ENCODE peak calls at places on chromosome 22, in seven cellular contexts. One of them, this sample, is unnamed.
A peak's percentile ranks its signal among the peaks of the same experiment; 100 is the strongest.

GRCh38 chr22:41681616-41682015 is 7.1 kb downstream of the SNU13 start:
- DNase-seq in iPS DF 6.9: no peak
- DNase-seq in cardiac muscle cell: no peak
- DNase-seq in heart right ventricle: no peak
- DNase-seq in GM23338: no peak
- DNase-seq in HL-60: no peak
- DNase-seq in CD8-positive, alpha-beta memory T cell: no peak
- DNase-seq in this sample: no peak

GRCh38 chr22:41825376-41825775 is 7.5 kb upstream of the SREBF2 start:
- DNase-seq in iPS DF 6.9: no peak
- DNase-seq in cardiac muscle cell: no peak
- DNase-seq in heart right ventricle: no peak
- DNase-seq in GM23338: no peak
- DNase-seq in HL-60: no peak
- DNase-seq in CD8-positive, alpha-beta memory T cell: no peak
- DNase-seq in this sample: no peak

GRCh38 chr22:42270178-42270511 is 308 bp downstream of the TCF20 start:
- DNase-seq in iPS DF 6.9: no peak
- DNase-seq in cardiac muscle cell: no peak
- DNase-seq in heart right ventricle: peak; percentile 26
- DNase-seq in GM23338: peak; percentile 70
- DNase-seq in HL-60: no peak
- DNase-seq in CD8-positive, alpha-beta memory T cell: no peak
- DNase-seq in this sample: no peak

GRCh38 chr22:19932367-19933206 is 9.0 kb upstream of the COMT start:
- DNase-seq in iPS DF 6.9: no peak
- DNase-seq in cardiac muscle cell: no peak
- DNase-seq in heart right ventricle: no peak
- DNase-seq in GM23338: no peak
- DNase-seq in HL-60: peak; percentile 16
- DNase-seq in CD8-positive, alpha-beta memory T cell: no peak
- DNase-seq in this sample: no peak

GRCh38 chr22:39967103-39967829 is 7.1 kb downstream of the TMA7B start:
- DNase-seq in iPS DF 6.9: no peak
- DNase-seq in cardiac muscle cell: no peak
- DNase-seq in heart right ventricle: no peak
- DNase-seq in GM23338: no peak
- DNase-seq in HL-60: no peak
- DNase-seq in CD8-positive, alpha-beta memory T cell: no peak
- DNase-seq in this sample: no peak

GRCh38 chr22:30187726-30188407 is 58.7 kb downstream of the LIF start:
- DNase-seq in iPS DF 6.9: no peak
- DNase-seq in cardiac muscle cell: no peak
- DNase-seq in heart right ventricle: no peak
- DNase-seq in GM23338: no peak
- DNase-seq in HL-60: no peak
- DNase-seq in CD8-positive, alpha-beta memory T cell: no peak
- DNase-seq in this sample: no peak

GRCh38 chr22:29359469-29359868 is 28.9 kb downstream of the AP1B1 start:
- DNase-seq in iPS DF 6.9: peak; percentile 20
- DNase-seq in cardiac muscle cell: peak; percentile 89
- DNase-seq in heart right ventricle: peak; percentile 66
- DNase-seq in GM23338: peak; percentile 77
- DNase-seq in HL-60: peak; percentile 14
- DNase-seq in CD8-positive, alpha-beta memory T cell: no peak
- DNase-seq in this sample: no peak

GRCh38 chr22:21646608-21647590 is 4.8 kb downstream of the SDF2L1 start:
- DNase-seq in iPS DF 6.9: no peak
- DNase-seq in cardiac muscle cell: peak; percentile 89
- DNase-seq in heart right ventricle: peak; percentile 56
- DNase-seq in GM23338: peak; percentile 94
- DNase-seq in HL-60: peak; percentile 82
- DNase-seq in CD8-positive, alpha-beta memory T cell: peak; percentile 76
- DNase-seq in this sample: peak; percentile 69

GRCh38 chr22:30943368-30943767 is 25.2 kb downstream of the MORC2 start:
- DNase-seq in iPS DF 6.9: no peak
- DNase-seq in cardiac muscle cell: no peak
- DNase-seq in heart right ventricle: no peak
- DNase-seq in GM23338: no peak
- DNase-seq in HL-60: peak; percentile 9
- DNase-seq in CD8-positive, alpha-beta memory T cell: peak; percentile 81
- DNase-seq in this sample: peak; percentile 46

GRCh38 chr22:31947296-31947695 is 3.0 kb downstream of the YWHAH start:
- DNase-seq in iPS DF 6.9: no peak
- DNase-seq in cardiac muscle cell: no peak
- DNase-seq in heart right ventricle: no peak
- DNase-seq in GM23338: no peak
- DNase-seq in HL-60: peak; percentile 60
- DNase-seq in CD8-positive, alpha-beta memory T cell: peak; percentile 34
- DNase-seq in this sample: peak; percentile 48

GRCh38 chr22:49017769-49018330 is 809.8 kb downstream of the BRD1 start:
- DNase-seq in iPS DF 6.9: no peak
- DNase-seq in cardiac muscle cell: no peak
- DNase-seq in heart right ventricle: no peak
- DNase-seq in GM23338: no peak
- DNase-seq in HL-60: no peak
- DNase-seq in CD8-positive, alpha-beta memory T cell: no peak
- DNase-seq in this sample: no peak

GRCh38 chr22:33807465-33807864 is 112.8 kb downstream of the LARGE1 start:
- DNase-seq in iPS DF 6.9: no peak
- DNase-seq in cardiac muscle cell: no peak
- DNase-seq in heart right ventricle: no peak
- DNase-seq in GM23338: no peak
- DNase-seq in HL-60: no peak
- DNase-seq in CD8-positive, alpha-beta memory T cell: no peak
- DNase-seq in this sample: no peak

GRCh38 chr22:38504731-38505594 is 1.1 kb downstream of the DDX17 start:
- DNase-seq in iPS DF 6.9: no peak
- DNase-seq in cardiac muscle cell: peak; percentile 32
- DNase-seq in heart right ventricle: peak; percentile 47
- DNase-seq in GM23338: peak; percentile 53
- DNase-seq in HL-60: peak; percentile 76
- DNase-seq in CD8-positive, alpha-beta memory T cell: peak; percentile 51
- DNase-seq in this sample: peak; percentile 34

GRCh38 chr22:31922593-31922992 is 21.7 kb upstream of the YWHAH start:
- DNase-seq in iPS DF 6.9: no peak
- DNase-seq in cardiac muscle cell: no peak
- DNase-seq in heart right ventricle: no peak
- DNase-seq in GM23338: no peak
- DNase-seq in HL-60: peak; percentile 29
- DNase-seq in CD8-positive, alpha-beta memory T cell: no peak
- DNase-seq in this sample: no peak

GRCh38 chr22:30196867-30197336 is 49.7 kb downstream of the LIF start:
- DNase-seq in iPS DF 6.9: no peak
- DNase-seq in cardiac muscle cell: no peak
- DNase-seq in heart right ventricle: no peak
- DNase-seq in GM23338: peak; percentile 73
- DNase-seq in HL-60: no peak
- DNase-seq in CD8-positive, alpha-beta memory T cell: no peak
- DNase-seq in this sample: no peak

GRCh38 chr22:50507421-50507990 is at the start of gene LMF2:
- DNase-seq in iPS DF 6.9: no peak
- DNase-seq in cardiac muscle cell: peak; percentile 98
- DNase-seq in heart right ventricle: peak; percentile 94
- DNase-seq in GM23338: peak; percentile 83
- DNase-seq in HL-60: peak; percentile 85
- DNase-seq in CD8-positive, alpha-beta memory T cell: peak; percentile 87
- DNase-seq in this sample: peak; percentile 90

GRCh38 chr22:39208013-39208680 is 36.6 kb downstream of the PDGFB start:
- DNase-seq in iPS DF 6.9: no peak
- DNase-seq in cardiac muscle cell: no peak
- DNase-seq in heart right ventricle: no peak
- DNase-seq in GM23338: no peak
- DNase-seq in HL-60: no peak
- DNase-seq in CD8-positive, alpha-beta memory T cell: no peak
- DNase-seq in this sample: no peak

GRCh38 chr22:39471421-39472141 is 14.8 kb downstream of the MGAT3 start:
- DNase-seq in iPS DF 6.9: no peak
- DNase-seq in cardiac muscle cell: peak; percentile 46
- DNase-seq in heart right ventricle: peak; percentile 59
- DNase-seq in GM23338: no peak
- DNase-seq in HL-60: peak; percentile 73
- DNase-seq in CD8-positive, alpha-beta memory T cell: peak; percentile 18
- DNase-seq in this sample: no peak

GRCh38 chr22:38262051-38262795 is 10.6 kb downstream of the TMEM184B start:
- DNase-seq in iPS DF 6.9: no peak
- DNase-seq in cardiac muscle cell: peak; percentile 68
- DNase-seq in heart right ventricle: peak; percentile 69
- DNase-seq in GM23338: peak; percentile 85
- DNase-seq in HL-60: peak; percentile 57
- DNase-seq in CD8-positive, alpha-beta memory T cell: no peak
- DNase-seq in this sample: peak; percentile 36

GRCh38 chr22:41565403-41566054 is 4.7 kb downstream of the CSDC2 start:
- DNase-seq in iPS DF 6.9: no peak
- DNase-seq in cardiac muscle cell: no peak
- DNase-seq in heart right ventricle: no peak
- DNase-seq in GM23338: no peak
- DNase-seq in HL-60: no peak
- DNase-seq in CD8-positive, alpha-beta memory T cell: no peak
- DNase-seq in this sample: no peak

GRCh38 chr22:40210814-40211213 is 33.1 kb downstream of the TNRC6B start:
- DNase-seq in iPS DF 6.9: no peak
- DNase-seq in cardiac muscle cell: no peak
- DNase-seq in heart right ventricle: no peak
- DNase-seq in GM23338: no peak
- DNase-seq in HL-60: peak; percentile 36
- DNase-seq in CD8-positive, alpha-beta memory T cell: no peak
- DNase-seq in this sample: no peak

GRCh38 chr22:46515208-46516111 is 22.0 kb downstream of the CELSR1 start:
- DNase-seq in iPS DF 6.9: no peak
- DNase-seq in cardiac muscle cell: no peak
- DNase-seq in heart right ventricle: no peak
- DNase-seq in GM23338: no peak
- DNase-seq in HL-60: no peak
- DNase-seq in CD8-positive, alpha-beta memory T cell: no peak
- DNase-seq in this sample: no peak

GRCh38 chr22:46512683-46513082 is 24.7 kb downstream of the CELSR1 start:
- DNase-seq in iPS DF 6.9: no peak
- DNase-seq in cardiac muscle cell: no peak
- DNase-seq in heart right ventricle: no peak
- DNase-seq in GM23338: no peak
- DNase-seq in HL-60: no peak
- DNase-seq in CD8-positive, alpha-beta memory T cell: no peak
- DNase-seq in this sample: no peak

GRCh38 chr22:46516638-46517037 is 20.8 kb downstream of the CELSR1 start:
- DNase-seq in iPS DF 6.9: no peak
- DNase-seq in cardiac muscle cell: no peak
- DNase-seq in heart right ventricle: no peak
- DNase-seq in GM23338: no peak
- DNase-seq in HL-60: no peak
- DNase-seq in CD8-positive, alpha-beta memory T cell: no peak
- DNase-seq in this sample: no peak

GRCh38 chr22:46513908-46514550 is 23.4 kb downstream of the CELSR1 start:
- DNase-seq in iPS DF 6.9: no peak
- DNase-seq in cardiac muscle cell: no peak
- DNase-seq in heart right ventricle: no peak
- DNase-seq in GM23338: no peak
- DNase-seq in HL-60: no peak
- DNase-seq in CD8-positive, alpha-beta memory T cell: no peak
- DNase-seq in this sample: no peak

GRCh38 chr22:46514592-46515207 is 22.7 kb downstream of the CELSR1 start:
- DNase-seq in iPS DF 6.9: no peak
- DNase-seq in cardiac muscle cell: no peak
- DNase-seq in heart right ventricle: no peak
- DNase-seq in GM23338: no peak
- DNase-seq in HL-60: no peak
- DNase-seq in CD8-positive, alpha-beta memory T cell: no peak
- DNase-seq in this sample: no peak
- H3K4me3 ChIP-seq in iPS DF 6.9: no peak overlapping the region
- H3K4me3 ChIP-seq in cardiac muscle cell: no peak overlapping the region
- H3K4me3 ChIP-seq in heart right ventricle: no peak overlapping the region
- H3K4me3 ChIP-seq in GM23338: no peak overlapping the region
- H3K4me3 ChIP-seq in HL-60: no peak overlapping the region
- H3K4me3 ChIP-seq in CD8-positive, alpha-beta memory T cell: no peak overlapping the region
- H3K4me3 ChIP-seq in this sample: no peak overlapping the region

GRCh38 chr22:46047226-46047625 is 70.3 kb upstream of the WNT7B start:
- DNase-seq in iPS DF 6.9: no peak
- DNase-seq in cardiac muscle cell: no peak
- DNase-seq in heart right ventricle: no peak
- DNase-seq in GM23338: no peak
- DNase-seq in HL-60: no peak
- DNase-seq in CD8-positive, alpha-beta memory T cell: no peak
- DNase-seq in this sample: no peak
- H3K27ac ChIP-seq in iPS DF 6.9: no peak overlapping the region
- H3K27ac ChIP-seq in cardiac muscle cell: no peak overlapping the region
- H3K27ac ChIP-seq in heart right ventricle: no peak overlapping the region
- H3K27ac ChIP-seq in GM23338: no peak overlapping the region
- H3K27ac ChIP-seq in HL-60: peak overlapping the region; percentile 66
- H3K27ac ChIP-seq in CD8-positive, alpha-beta memory T cell: no peak overlapping the region
- H3K27ac ChIP-seq in this sample: no peak overlapping the region

DNA sequence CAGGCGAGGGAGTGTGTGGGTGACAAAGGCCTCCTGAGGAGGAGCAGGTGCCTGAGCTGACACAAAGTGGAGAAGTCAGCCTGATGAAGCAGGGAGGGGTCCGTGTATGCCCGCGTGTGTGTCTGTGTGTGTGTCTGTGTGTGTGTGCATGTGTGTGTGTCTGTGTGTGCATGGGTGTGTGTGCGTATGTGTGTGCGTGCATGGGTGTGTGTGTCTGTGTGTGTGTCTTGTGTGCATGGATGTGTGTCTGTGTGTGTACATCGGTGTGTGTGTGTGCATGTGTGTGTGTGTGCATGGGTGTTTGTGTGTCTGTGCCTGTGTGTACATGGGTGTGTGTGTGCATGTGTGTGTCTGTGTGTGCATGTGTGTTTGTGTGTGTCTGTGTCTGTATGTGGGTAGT is 65.6 kb upstream of the EIF3D start:
- DNase-seq in iPS DF 6.9: no peak
- DNase-seq in cardiac muscle cell: no peak
- DNase-seq in heart right ventricle: no peak
- DNase-seq in GM23338: no peak
- DNase-seq in HL-60: no peak
- DNase-seq in CD8-positive, alpha-beta memory T cell: no peak
- DNase-seq in this sample: no peak
- H3K27me3 ChIP-seq in iPS DF 6.9: no peaks in the 10 kb centered on the region
- H3K27me3 ChIP-seq in cardiac muscle cell: no peaks in the 10 kb centered on the region
- H3K27me3 ChIP-seq in heart right ventricle: peaks cover 27% of the 10 kb centered on the region
- H3K27me3 ChIP-seq in GM23338: no peaks in the 10 kb centered on the region
- H3K27me3 ChIP-seq in HL-60: peaks cover 5% of the 10 kb centered on the region
- H3K27me3 ChIP-seq in CD8-positive, alpha-beta memory T cell: no peaks in the 10 kb centered on the region
- H3K27me3 ChIP-seq in this sample: no peaks in the 10 kb centered on the region

GRCh38 chr22:36021649-36022048 is 7.0 kb downstream of the RBFOX2 start:
- DNase-seq in iPS DF 6.9: no peak
- DNase-seq in cardiac muscle cell: no peak
- DNase-seq in heart right ventricle: no peak
- DNase-seq in GM23338: no peak
- DNase-seq in HL-60: no peak
- DNase-seq in CD8-positive, alpha-beta memory T cell: no peak
- DNase-seq in this sample: no peak
- H3K4me3 ChIP-seq in iPS DF 6.9: no peak overlapping the region
- H3K4me3 ChIP-seq in cardiac muscle cell: no peak overlapping the region
- H3K4me3 ChIP-seq in heart right ventricle: no peak overlapping the region
- H3K4me3 ChIP-seq in GM23338: no peak overlapping the region
- H3K4me3 ChIP-seq in HL-60: no peak overlapping the region
- H3K4me3 ChIP-seq in CD8-positive, alpha-beta memory T cell: no peak overlapping the region
- H3K4me3 ChIP-seq in this sample: no peak overlapping the region

This sample was measured in naive thymus-derived CD4-positive, alpha-beta T cell.